ENCODE peak calls at places on chromosome 15, in eight cellular contexts. One of them, this sample, is unnamed.
A peak's percentile ranks its signal among the peaks of the same experiment; 100 is the strongest.

GRCh38 chr15:45197512-45197911 is 9.7 kb upstream of the SHF start:
- DNase-seq in mammary epithelial cell: no peak
- DNase-seq in neural progenitor cell: no peak
- DNase-seq in endothelial cell of umbilical vein: no peak
- DNase-seq in ovary: no peak
- DNase-seq in heart right ventricle: no peak
- DNase-seq in testis: no peak
- DNase-seq in PC-9: no peak
- DNase-seq in this sample: no peak

GRCh38 chr15:67117356-67117755 is 52.0 kb downstream of the SMAD3 start:
- DNase-seq in mammary epithelial cell: no peak
- DNase-seq in neural progenitor cell: no peak
- DNase-seq in endothelial cell of umbilical vein: no peak
- DNase-seq in ovary: no peak
- DNase-seq in heart right ventricle: no peak
- DNase-seq in testis: no peak
- DNase-seq in PC-9: no peak
- DNase-seq in this sample: no peak

GRCh38 chr15:31471731-31472430 is 145.2 kb downstream of the KLF13 start:
- DNase-seq in mammary epithelial cell: peak; percentile 32
- DNase-seq in neural progenitor cell: no peak
- DNase-seq in endothelial cell of umbilical vein: no peak
- DNase-seq in ovary: no peak
- DNase-seq in heart right ventricle: no peak
- DNase-seq in testis: peak; percentile 7
- DNase-seq in PC-9: no peak
- DNase-seq in this sample: no peak

GRCh38 chr15:38486946-38487345 is 33.0 kb downstream of the FAM98B start:
- DNase-seq in mammary epithelial cell: peak; percentile 37
- DNase-seq in neural progenitor cell: no peak
- DNase-seq in endothelial cell of umbilical vein: no peak
- DNase-seq in ovary: no peak
- DNase-seq in heart right ventricle: no peak
- DNase-seq in testis: no peak
- DNase-seq in PC-9: no peak
- DNase-seq in this sample: no peak

GRCh38 chr15:99014803-99015676 is 7.4 kb upstream of the PGPEP1L start:
- DNase-seq in mammary epithelial cell: peak; percentile 85
- DNase-seq in neural progenitor cell: peak; percentile 91
- DNase-seq in endothelial cell of umbilical vein: peak; percentile 41
- DNase-seq in ovary: peak; percentile 79
- DNase-seq in heart right ventricle: peak; percentile 45
- DNase-seq in testis: peak; percentile 52
- DNase-seq in PC-9: peak; percentile 86
- DNase-seq in this sample: peak; percentile 65

GRCh38 chr15:43285609-43286037 is 18.9 kb upstream of the TGM5 start:
- DNase-seq in mammary epithelial cell: peak; percentile 46
- DNase-seq in neural progenitor cell: peak; percentile 76
- DNase-seq in endothelial cell of umbilical vein: peak; percentile 64
- DNase-seq in ovary: no peak
- DNase-seq in heart right ventricle: no peak
- DNase-seq in testis: peak; percentile 81
- DNase-seq in PC-9: peak; percentile 46
- DNase-seq in this sample: peak; percentile 28

GRCh38 chr15:60551147-60551780 is 72.3 kb upstream of the ICE2 start:
- DNase-seq in mammary epithelial cell: no peak
- DNase-seq in neural progenitor cell: no peak
- DNase-seq in endothelial cell of umbilical vein: no peak
- DNase-seq in ovary: no peak
- DNase-seq in heart right ventricle: no peak
- DNase-seq in testis: no peak
- DNase-seq in PC-9: no peak
- DNase-seq in this sample: no peak

GRCh38 chr15:62880278-62880677 is 162.3 kb upstream of the TPM1 start:
- DNase-seq in mammary epithelial cell: no peak
- DNase-seq in neural progenitor cell: no peak
- DNase-seq in endothelial cell of umbilical vein: no peak
- DNase-seq in ovary: no peak
- DNase-seq in heart right ventricle: no peak
- DNase-seq in testis: no peak
- DNase-seq in PC-9: no peak
- DNase-seq in this sample: no peak

GRCh38 chr15:40251455-40252140 is 12.7 kb downstream of the PAK6 start:
- DNase-seq in mammary epithelial cell: no peak
- DNase-seq in neural progenitor cell: no peak
- DNase-seq in endothelial cell of umbilical vein: no peak
- DNase-seq in ovary: no peak
- DNase-seq in heart right ventricle: peak; percentile 52
- DNase-seq in testis: no peak
- DNase-seq in PC-9: no peak
- DNase-seq in this sample: no peak

GRCh38 chr15:98861188-98861587 is 146.4 kb downstream of the PGPEP1L start:
- DNase-seq in mammary epithelial cell: no peak
- DNase-seq in neural progenitor cell: no peak
- DNase-seq in endothelial cell of umbilical vein: no peak
- DNase-seq in ovary: no peak
- DNase-seq in heart right ventricle: no peak
- DNase-seq in testis: no peak
- DNase-seq in PC-9: no peak
- DNase-seq in this sample: no peak

GRCh38 chr15:22944651-22945050 is 35.5 kb downstream of the CYFIP1 start:
- DNase-seq in mammary epithelial cell: peak; percentile 58
- DNase-seq in neural progenitor cell: no peak
- DNase-seq in endothelial cell of umbilical vein: no peak
- DNase-seq in ovary: no peak
- DNase-seq in heart right ventricle: no peak
- DNase-seq in testis: no peak
- DNase-seq in PC-9: no peak
- DNase-seq in this sample: no peak

GRCh38 chr15:45225506-45226273 is 26.3 kb upstream of the SLC28A2 start:
- DNase-seq in mammary epithelial cell: no peak
- DNase-seq in neural progenitor cell: peak; percentile 13
- DNase-seq in endothelial cell of umbilical vein: no peak
- DNase-seq in ovary: no peak
- DNase-seq in heart right ventricle: no peak
- DNase-seq in testis: no peak
- DNase-seq in PC-9: no peak
- DNase-seq in this sample: no peak

GRCh38 chr15:29074045-29074444 is 188.3 kb downstream of the APBA2 start:
- DNase-seq in mammary epithelial cell: peak; percentile 56
- DNase-seq in neural progenitor cell: no peak
- DNase-seq in endothelial cell of umbilical vein: peak; percentile 49
- DNase-seq in ovary: no peak
- DNase-seq in heart right ventricle: no peak
- DNase-seq in testis: no peak
- DNase-seq in PC-9: no peak
- DNase-seq in this sample: no peak

GRCh38 chr15:87681054-87681453 is 575.5 kb downstream of the NTRK3 start:
- DNase-seq in mammary epithelial cell: no peak
- DNase-seq in neural progenitor cell: no peak
- DNase-seq in endothelial cell of umbilical vein: no peak
- DNase-seq in ovary: no peak
- DNase-seq in heart right ventricle: no peak
- DNase-seq in testis: no peak
- DNase-seq in PC-9: no peak
- DNase-seq in this sample: no peak

GRCh38 chr15:72796515-72797337 is 13.2 kb upstream of the ADPGK start:
- DNase-seq in mammary epithelial cell: no peak
- DNase-seq in neural progenitor cell: peak; percentile 81
- DNase-seq in endothelial cell of umbilical vein: peak; percentile 2
- DNase-seq in ovary: peak; percentile 48
- DNase-seq in heart right ventricle: peak; percentile 54
- DNase-seq in testis: peak; percentile 44
- DNase-seq in PC-9: no peak
- DNase-seq in this sample: peak; percentile 56

GRCh38 chr15:87287156-87287555 is 969.4 kb downstream of the NTRK3 start:
- DNase-seq in mammary epithelial cell: peak; percentile 95
- DNase-seq in neural progenitor cell: no peak
- DNase-seq in endothelial cell of umbilical vein: no peak
- DNase-seq in ovary: no peak
- DNase-seq in heart right ventricle: no peak
- DNase-seq in testis: no peak
- DNase-seq in PC-9: no peak
- DNase-seq in this sample: no peak

GRCh38 chr15:40096094-40096876 is 12.4 kb downstream of the BMF start:
- DNase-seq in mammary epithelial cell: no peak
- DNase-seq in neural progenitor cell: no peak
- DNase-seq in endothelial cell of umbilical vein: no peak
- DNase-seq in ovary: no peak
- DNase-seq in heart right ventricle: no peak
- DNase-seq in testis: no peak
- DNase-seq in PC-9: no peak
- DNase-seq in this sample: peak; percentile 52

GRCh38 chr15:64466408-64467116 is 6.2 kb downstream of the ZNF609 start:
- DNase-seq in mammary epithelial cell: no peak
- DNase-seq in neural progenitor cell: peak; percentile 51
- DNase-seq in endothelial cell of umbilical vein: no peak
- DNase-seq in ovary: no peak
- DNase-seq in heart right ventricle: no peak
- DNase-seq in testis: no peak
- DNase-seq in PC-9: no peak
- DNase-seq in this sample: no peak
- TF ChIP-seq CTCF in mammary epithelial cell: no peak
- TF ChIP-seq CTCF in neural progenitor cell: no peak
- TF ChIP-seq CTCF in endothelial cell of umbilical vein: no peak
- TF ChIP-seq CTCF in ovary: no peak
- TF ChIP-seq CTCF in heart right ventricle: no peak
- TF ChIP-seq CTCF in testis: no peak
- TF ChIP-seq CTCF in PC-9: no peak
- TF ChIP-seq CTCF in this sample: no peak

GRCh38 chr15:81002004-81002253 is 1.2 kb downstream of the TLNRD1 start:
- DNase-seq in mammary epithelial cell: no peak
- DNase-seq in neural progenitor cell: no peak
- DNase-seq in endothelial cell of umbilical vein: no peak
- DNase-seq in ovary: no peak
- DNase-seq in heart right ventricle: no peak
- DNase-seq in testis: no peak
- DNase-seq in PC-9: peak; percentile 39
- DNase-seq in this sample: no peak

GRCh38 chr15:81000626-81001179 is at the start of gene TLNRD1:
- DNase-seq in mammary epithelial cell: peak; percentile 87
- DNase-seq in neural progenitor cell: peak; percentile 94
- DNase-seq in endothelial cell of umbilical vein: peak; percentile 92
- DNase-seq in ovary: peak; percentile 86
- DNase-seq in heart right ventricle: peak; percentile 88
- DNase-seq in testis: peak; percentile 89
- DNase-seq in PC-9: peak; percentile 86
- DNase-seq in this sample: peak; percentile 84

GRCh38 chr15:81002254-81003022 is 1.7 kb downstream of the TLNRD1 start:
- DNase-seq in mammary epithelial cell: no peak
- DNase-seq in neural progenitor cell: peak; percentile 43
- DNase-seq in endothelial cell of umbilical vein: peak; percentile 51
- DNase-seq in ovary: peak; percentile 50
- DNase-seq in heart right ventricle: peak; percentile 45
- DNase-seq in testis: peak; percentile 35
- DNase-seq in PC-9: no peak
- DNase-seq in this sample: no peak

GRCh38 chr15:81001180-81002003 is 669 bp downstream of the TLNRD1 start:
- DNase-seq in mammary epithelial cell: peak; percentile 67
- DNase-seq in neural progenitor cell: peak; percentile 77
- DNase-seq in endothelial cell of umbilical vein: peak; percentile 55
- DNase-seq in ovary: peak; percentile 52
- DNase-seq in heart right ventricle: peak; percentile 70
- DNase-seq in testis: peak; percentile 58
- DNase-seq in PC-9: peak; percentile 58
- DNase-seq in this sample: peak; percentile 52

GRCh38 chr15:81003023-81003350 is 2.3 kb downstream of the TLNRD1 start:
- DNase-seq in mammary epithelial cell: no peak
- DNase-seq in neural progenitor cell: no peak
- DNase-seq in endothelial cell of umbilical vein: no peak
- DNase-seq in ovary: peak; percentile 39
- DNase-seq in heart right ventricle: peak; percentile 31
- DNase-seq in testis: no peak
- DNase-seq in PC-9: no peak
- DNase-seq in this sample: no peak
- H3K4me3 ChIP-seq in mammary epithelial cell: no peak overlapping the region
- H3K4me3 ChIP-seq in neural progenitor cell: no peak overlapping the region
- H3K4me3 ChIP-seq in endothelial cell of umbilical vein: peak overlapping the region; percentile 87
- H3K4me3 ChIP-seq in ovary: no peak overlapping the region
- H3K4me3 ChIP-seq in heart right ventricle: peak overlapping the region; percentile 98
- H3K4me3 ChIP-seq in testis: peak overlapping the region; percentile 96
- H3K4me3 ChIP-seq in PC-9: peak overlapping the region; percentile 76
- H3K4me3 ChIP-seq in this sample: no peak overlapping the region

GRCh38 chr15:74132681-74133070 is 2.3 kb downstream of the ISLR2 start:
- DNase-seq in mammary epithelial cell: no peak
- DNase-seq in neural progenitor cell: peak; percentile 39
- DNase-seq in endothelial cell of umbilical vein: no peak
- DNase-seq in ovary: no peak
- DNase-seq in heart right ventricle: peak; percentile 12
- DNase-seq in testis: no peak
- DNase-seq in PC-9: no peak
- DNase-seq in this sample: no peak
- H3K4me1 ChIP-seq in mammary epithelial cell: peaks cover 15% of the 10 kb centered on the region
- H3K4me1 ChIP-seq in neural progenitor cell: peaks cover 54% of the 10 kb centered on the region
- H3K4me1 ChIP-seq in endothelial cell of umbilical vein: peaks cover 15% of the 10 kb centered on the region
- H3K4me1 ChIP-seq in ovary: peaks cover 11% of the 10 kb centered on the region
- H3K4me1 ChIP-seq in heart right ventricle: peaks cover 86% of the 10 kb centered on the region
- H3K4me1 ChIP-seq in testis: peaks cover 32% of the 10 kb centered on the region
- H3K4me1 ChIP-seq in PC-9: peaks cover 20% of the 10 kb centered on the region
- H3K4me1 ChIP-seq in this sample: peaks cover 11% of the 10 kb centered on the region

GRCh38 chr15:65400760-65401606 is 21.8 kb downstream of the IGDCC4 start:
- DNase-seq in mammary epithelial cell: peak; percentile 46
- DNase-seq in neural progenitor cell: peak; percentile 92
- DNase-seq in endothelial cell of umbilical vein: peak; percentile 75
- DNase-seq in ovary: peak; percentile 87
- DNase-seq in heart right ventricle: peak; percentile 60
- DNase-seq in testis: peak; percentile 79
- DNase-seq in PC-9: peak; percentile 60
- DNase-seq in this sample: peak; percentile 43
- TF ChIP-seq CTCF in mammary epithelial cell: peak; percentile 95
- TF ChIP-seq CTCF in neural progenitor cell: peak; percentile 73
- TF ChIP-seq CTCF in endothelial cell of umbilical vein: peak; percentile 71
- TF ChIP-seq CTCF in ovary: peak; percentile 70
- TF ChIP-seq CTCF in heart right ventricle: peak; percentile 70
- TF ChIP-seq CTCF in testis: peak; percentile 49
- TF ChIP-seq CTCF in PC-9: peak; percentile 70
- TF ChIP-seq CTCF in this sample: peak; percentile 62

DNA sequence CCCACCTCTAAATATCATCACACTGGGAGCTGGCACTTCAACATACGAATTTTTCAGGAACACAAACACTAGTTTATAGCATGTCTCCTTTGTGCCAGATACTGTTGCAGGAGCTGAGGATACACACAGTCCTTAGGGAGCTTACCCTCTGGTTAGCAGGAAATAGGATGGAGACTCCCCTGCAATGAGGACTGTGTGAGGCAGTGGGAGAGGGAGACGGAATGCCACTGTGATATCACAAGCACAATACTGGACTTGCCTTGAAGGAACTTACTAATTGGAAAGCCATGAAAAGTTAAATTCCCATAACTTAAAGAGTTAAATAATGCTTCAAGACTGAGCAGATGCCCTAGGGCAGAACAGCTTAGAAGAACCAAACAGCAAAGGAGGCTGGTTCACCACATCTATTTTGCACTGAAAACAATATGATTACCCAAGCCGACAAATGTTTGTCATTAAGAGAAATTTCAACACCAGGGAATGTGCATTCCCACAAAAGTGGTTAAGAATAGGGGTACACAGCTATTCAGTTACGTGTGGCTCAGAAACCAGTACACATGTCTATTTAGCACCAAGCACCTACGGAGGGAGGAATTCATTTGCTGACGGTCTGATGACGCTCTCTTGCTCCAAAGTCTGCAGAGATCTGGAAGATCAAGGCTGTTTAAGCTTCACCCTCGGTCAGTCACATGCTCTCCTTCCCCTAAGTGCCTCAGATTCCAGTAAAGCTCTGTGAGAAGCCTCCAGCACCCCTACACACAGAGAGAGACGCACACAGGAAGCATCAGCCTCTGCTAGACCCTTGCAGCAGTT is 5.2 kb downstream of the TBC1D2B start:
- DNase-seq in mammary epithelial cell: no peak
- DNase-seq in neural progenitor cell: no peak
- DNase-seq in endothelial cell of umbilical vein: no peak
- DNase-seq in ovary: peak; percentile 64
- DNase-seq in heart right ventricle: no peak
- DNase-seq in testis: peak; percentile 69
- DNase-seq in PC-9: no peak
- DNase-seq in this sample: peak; percentile 53
- H3K4me3 ChIP-seq in mammary epithelial cell: no peak overlapping the region
- H3K4me3 ChIP-seq in neural progenitor cell: no peak overlapping the region
- H3K4me3 ChIP-seq in endothelial cell of umbilical vein: no peak overlapping the region
- H3K4me3 ChIP-seq in ovary: peak overlapping the region; percentile 5
- H3K4me3 ChIP-seq in heart right ventricle: no peak overlapping the region
- H3K4me3 ChIP-seq in testis: no peak overlapping the region
- H3K4me3 ChIP-seq in PC-9: no peak overlapping the region
- H3K4me3 ChIP-seq in this sample: no peak overlapping the region

This sample was measured in uterus.